ENCODE peak calls at places on chromosomes 5 and 9, in eight cellular contexts. One of them, this sample, is unnamed.
A peak's percentile ranks its signal among the peaks of the same experiment; 100 is the strongest.

GRCh38 chr9:135531096-135531495 is 9.9 kb downstream of the LCN1 start:
- DNase-seq in esophagus squamous epithelium: no peak
- DNase-seq in uterus: no peak
- DNase-seq in heart left ventricle: no peak
- DNase-seq in AG04450: no peak
- DNase-seq in tibial nerve: no peak
- DNase-seq in mammary epithelial cell: no peak
- DNase-seq in hepatocyte: no peak
- DNase-seq in this sample: peak; percentile 38

GRCh38 chr9:121692606-121693505 is 41.4 kb downstream of the DAB2IP start:
- DNase-seq in esophagus squamous epithelium: no peak
- DNase-seq in uterus: no peak
- DNase-seq in heart left ventricle: no peak
- DNase-seq in AG04450: no peak
- DNase-seq in tibial nerve: no peak
- DNase-seq in mammary epithelial cell: no peak
- DNase-seq in hepatocyte: peak; percentile 77
- DNase-seq in this sample: no peak

GRCh38 chr5:76608833-76609232 is 14.4 kb downstream of the F2RL2 start:
- DNase-seq in esophagus squamous epithelium: no peak
- DNase-seq in uterus: no peak
- DNase-seq in heart left ventricle: no peak
- DNase-seq in AG04450: peak; percentile 79
- DNase-seq in tibial nerve: no peak
- DNase-seq in mammary epithelial cell: no peak
- DNase-seq in hepatocyte: peak; percentile 37
- DNase-seq in this sample: no peak

GRCh38 chr9:115972362-115972761 is 181.2 kb upstream of the PAPPA start:
- DNase-seq in esophagus squamous epithelium: no peak
- DNase-seq in uterus: no peak
- DNase-seq in heart left ventricle: no peak
- DNase-seq in AG04450: no peak
- DNase-seq in tibial nerve: no peak
- DNase-seq in mammary epithelial cell: no peak
- DNase-seq in hepatocyte: no peak
- DNase-seq in this sample: no peak

GRCh38 chr5:123819401-123819800 is 307.4 kb downstream of the CSNK1G3 start:
- DNase-seq in esophagus squamous epithelium: no peak
- DNase-seq in uterus: no peak
- DNase-seq in heart left ventricle: no peak
- DNase-seq in AG04450: no peak
- DNase-seq in tibial nerve: no peak
- DNase-seq in mammary epithelial cell: no peak
- DNase-seq in hepatocyte: no peak
- DNase-seq in this sample: no peak

GRCh38 chr5:14204785-14205321 is 61.7 kb downstream of the TRIO start:
- DNase-seq in esophagus squamous epithelium: no peak
- DNase-seq in uterus: peak; percentile 61
- DNase-seq in heart left ventricle: peak; percentile 50
- DNase-seq in AG04450: no peak
- DNase-seq in tibial nerve: no peak
- DNase-seq in mammary epithelial cell: peak; percentile 68
- DNase-seq in hepatocyte: peak; percentile 70
- DNase-seq in this sample: peak; percentile 77

GRCh38 chr9:34603610-34604231 is 8.2 kb downstream of the RPP25L start:
- DNase-seq in esophagus squamous epithelium: no peak
- DNase-seq in uterus: peak; percentile 86
- DNase-seq in heart left ventricle: peak; percentile 78
- DNase-seq in AG04450: peak; percentile 29
- DNase-seq in tibial nerve: peak; percentile 78
- DNase-seq in mammary epithelial cell: peak; percentile 54
- DNase-seq in hepatocyte: peak; percentile 87
- DNase-seq in this sample: peak; percentile 85

GRCh38 chr5:35274839-35275509 is 44.7 kb upstream of the PRLR start:
- DNase-seq in esophagus squamous epithelium: no peak
- DNase-seq in uterus: no peak
- DNase-seq in heart left ventricle: no peak
- DNase-seq in AG04450: no peak
- DNase-seq in tibial nerve: no peak
- DNase-seq in mammary epithelial cell: no peak
- DNase-seq in hepatocyte: peak; percentile 8
- DNase-seq in this sample: no peak

GRCh38 chr5:54282876-54283275 is 27.5 kb downstream of the ARL15 start:
- DNase-seq in esophagus squamous epithelium: no peak
- DNase-seq in uterus: no peak
- DNase-seq in heart left ventricle: no peak
- DNase-seq in AG04450: no peak
- DNase-seq in tibial nerve: no peak
- DNase-seq in mammary epithelial cell: no peak
- DNase-seq in hepatocyte: no peak
- DNase-seq in this sample: no peak

GRCh38 chr5:165881259-165881658 is 2375.8 kb downstream of the MAT2B start:
- DNase-seq in esophagus squamous epithelium: no peak
- DNase-seq in uterus: no peak
- DNase-seq in heart left ventricle: no peak
- DNase-seq in AG04450: no peak
- DNase-seq in tibial nerve: no peak
- DNase-seq in mammary epithelial cell: no peak
- DNase-seq in hepatocyte: no peak
- DNase-seq in this sample: no peak

GRCh38 chr5:33936004-33936380 is 194 bp upstream of the RXFP3 start:
- DNase-seq in esophagus squamous epithelium: no peak
- DNase-seq in uterus: peak; percentile 32
- DNase-seq in heart left ventricle: peak; percentile 53
- DNase-seq in AG04450: peak; percentile 7
- DNase-seq in tibial nerve: peak; percentile 15
- DNase-seq in mammary epithelial cell: peak; percentile 57
- DNase-seq in hepatocyte: peak; percentile 86
- DNase-seq in this sample: peak; percentile 28

GRCh38 chr9:134564431-134565170 is 77.0 kb upstream of the COL5A1 start:
- DNase-seq in esophagus squamous epithelium: no peak
- DNase-seq in uterus: peak; percentile 2
- DNase-seq in heart left ventricle: no peak
- DNase-seq in AG04450: peak; percentile 62
- DNase-seq in tibial nerve: no peak
- DNase-seq in mammary epithelial cell: no peak
- DNase-seq in hepatocyte: peak; percentile 1
- DNase-seq in this sample: no peak

GRCh38 chr9:136899196-136899595 is 12.9 kb downstream of the TRAF2 start:
- DNase-seq in esophagus squamous epithelium: no peak
- DNase-seq in uterus: no peak
- DNase-seq in heart left ventricle: no peak
- DNase-seq in AG04450: no peak
- DNase-seq in tibial nerve: no peak
- DNase-seq in mammary epithelial cell: no peak
- DNase-seq in hepatocyte: no peak
- DNase-seq in this sample: no peak

GRCh38 chr5:122129332-122129731 is at the start of gene ZNF474:
- DNase-seq in esophagus squamous epithelium: no peak
- DNase-seq in uterus: peak; percentile 28
- DNase-seq in heart left ventricle: peak; percentile 27
- DNase-seq in AG04450: peak; percentile 89
- DNase-seq in tibial nerve: no peak
- DNase-seq in mammary epithelial cell: peak; percentile 97
- DNase-seq in hepatocyte: peak; percentile 85
- DNase-seq in this sample: peak; percentile 74

GRCh38 chr5:61290815-61291214 is 41.2 kb upstream of the ZSWIM6 start:
- DNase-seq in esophagus squamous epithelium: no peak
- DNase-seq in uterus: no peak
- DNase-seq in heart left ventricle: no peak
- DNase-seq in AG04450: no peak
- DNase-seq in tibial nerve: no peak
- DNase-seq in mammary epithelial cell: no peak
- DNase-seq in hepatocyte: no peak
- DNase-seq in this sample: no peak

GRCh38 chr9:132472199-132472598 is 62.2 kb downstream of the CFAP77 start:
- DNase-seq in esophagus squamous epithelium: no peak
- DNase-seq in uterus: no peak
- DNase-seq in heart left ventricle: no peak
- DNase-seq in AG04450: no peak
- DNase-seq in tibial nerve: no peak
- DNase-seq in mammary epithelial cell: no peak
- DNase-seq in hepatocyte: no peak
- DNase-seq in this sample: no peak

GRCh38 chr5:139741823-139742172 is 53.8 kb upstream of the PSD2 start:
- DNase-seq in esophagus squamous epithelium: no peak
- DNase-seq in uterus: no peak
- DNase-seq in heart left ventricle: no peak
- DNase-seq in AG04450: no peak
- DNase-seq in tibial nerve: no peak
- DNase-seq in mammary epithelial cell: no peak
- DNase-seq in hepatocyte: no peak
- DNase-seq in this sample: no peak

GRCh38 chr5:17907094-17907493 is 272.8 kb downstream of the TAF11L14 start:
- DNase-seq in esophagus squamous epithelium: no peak
- DNase-seq in uterus: no peak
- DNase-seq in heart left ventricle: no peak
- DNase-seq in AG04450: no peak
- DNase-seq in tibial nerve: no peak
- DNase-seq in mammary epithelial cell: no peak
- DNase-seq in hepatocyte: no peak
- DNase-seq in this sample: no peak

GRCh38 chr5:172374783-172375182 is 79.5 kb downstream of the SH3PXD2B start:
- DNase-seq in esophagus squamous epithelium: no peak
- DNase-seq in uterus: no peak
- DNase-seq in heart left ventricle: no peak
- DNase-seq in AG04450: no peak
- DNase-seq in tibial nerve: no peak
- DNase-seq in mammary epithelial cell: no peak
- DNase-seq in hepatocyte: no peak
- DNase-seq in this sample: no peak

GRCh38 chr5:126044111-126044668 is 379.0 kb upstream of the GRAMD2B start:
- DNase-seq in esophagus squamous epithelium: no peak
- DNase-seq in uterus: peak; percentile 43
- DNase-seq in heart left ventricle: peak; percentile 45
- DNase-seq in AG04450: peak; percentile 6
- DNase-seq in tibial nerve: no peak
- DNase-seq in mammary epithelial cell: peak; percentile 5
- DNase-seq in hepatocyte: peak; percentile 79
- DNase-seq in this sample: no peak

GRCh38 chr9:71895122-71895521 is 15.9 kb downstream of the ABHD17B start:
- DNase-seq in esophagus squamous epithelium: no peak
- DNase-seq in uterus: no peak
- DNase-seq in heart left ventricle: no peak
- DNase-seq in AG04450: no peak
- DNase-seq in tibial nerve: no peak
- DNase-seq in mammary epithelial cell: peak; percentile 58
- DNase-seq in hepatocyte: no peak
- DNase-seq in this sample: no peak

GRCh38 chr9:77759391-77759790 is 111.3 kb upstream of the GNA14 start:
- DNase-seq in esophagus squamous epithelium: no peak
- DNase-seq in uterus: no peak
- DNase-seq in heart left ventricle: no peak
- DNase-seq in AG04450: no peak
- DNase-seq in tibial nerve: no peak
- DNase-seq in mammary epithelial cell: no peak
- DNase-seq in hepatocyte: no peak
- DNase-seq in this sample: no peak

GRCh38 chr9:77753183-77753582 is 105.1 kb upstream of the GNA14 start:
- DNase-seq in esophagus squamous epithelium: no peak
- DNase-seq in uterus: no peak
- DNase-seq in heart left ventricle: no peak
- DNase-seq in AG04450: no peak
- DNase-seq in tibial nerve: no peak
- DNase-seq in mammary epithelial cell: no peak
- DNase-seq in hepatocyte: no peak
- DNase-seq in this sample: no peak

GRCh38 chr9:77752566-77752965 is 104.4 kb upstream of the GNA14 start:
- DNase-seq in esophagus squamous epithelium: no peak
- DNase-seq in uterus: no peak
- DNase-seq in heart left ventricle: no peak
- DNase-seq in AG04450: peak; percentile 83
- DNase-seq in tibial nerve: no peak
- DNase-seq in mammary epithelial cell: no peak
- DNase-seq in hepatocyte: no peak
- DNase-seq in this sample: no peak

GRCh38 chr9:77751341-77752091 is 103.4 kb upstream of the GNA14 start:
- DNase-seq in esophagus squamous epithelium: no peak
- DNase-seq in uterus: no peak
- DNase-seq in heart left ventricle: peak; percentile 30
- DNase-seq in AG04450: peak; percentile 26
- DNase-seq in tibial nerve: no peak
- DNase-seq in mammary epithelial cell: peak; percentile 23
- DNase-seq in hepatocyte: peak; percentile 79
- DNase-seq in this sample: no peak

GRCh38 chr9:77756449-77756848 is 108.3 kb upstream of the GNA14 start:
- DNase-seq in esophagus squamous epithelium: no peak
- DNase-seq in uterus: no peak
- DNase-seq in heart left ventricle: no peak
- DNase-seq in AG04450: no peak
- DNase-seq in tibial nerve: no peak
- DNase-seq in mammary epithelial cell: no peak
- DNase-seq in hepatocyte: no peak
- DNase-seq in this sample: no peak
- TF ChIP-seq CTCF in esophagus squamous epithelium: no peak
- TF ChIP-seq CTCF in uterus: no peak
- TF ChIP-seq CTCF in heart left ventricle: no peak
- TF ChIP-seq CTCF in AG04450: no peak
- TF ChIP-seq CTCF in tibial nerve: no peak
- TF ChIP-seq CTCF in mammary epithelial cell: no peak
- TF ChIP-seq CTCF in hepatocyte: no peak
- TF ChIP-seq CTCF in this sample: no peak

GRCh38 chr5:62312674-62313073 is 6.7 kb downstream of the KIF2A start:
- DNase-seq in esophagus squamous epithelium: no peak
- DNase-seq in uterus: no peak
- DNase-seq in heart left ventricle: no peak
- DNase-seq in AG04450: no peak
- DNase-seq in tibial nerve: no peak
- DNase-seq in mammary epithelial cell: no peak
- DNase-seq in hepatocyte: no peak
- DNase-seq in this sample: no peak
- H3K4me3 ChIP-seq in esophagus squamous epithelium: no peak overlapping the region
- H3K4me3 ChIP-seq in uterus: no peak overlapping the region
- H3K4me3 ChIP-seq in heart left ventricle: no peak overlapping the region
- H3K4me3 ChIP-seq in AG04450: no peak overlapping the region
- H3K4me3 ChIP-seq in tibial nerve: no peak overlapping the region
- H3K4me3 ChIP-seq in mammary epithelial cell: no peak overlapping the region
- H3K4me3 ChIP-seq in hepatocyte: no peak overlapping the region
- H3K4me3 ChIP-seq in this sample: no peak overlapping the region

GRCh38 chr5:56684159-56684558 is 131.2 kb upstream of the MAP3K1 start:
- DNase-seq in esophagus squamous epithelium: no peak
- DNase-seq in uterus: no peak
- DNase-seq in heart left ventricle: no peak
- DNase-seq in AG04450: no peak
- DNase-seq in tibial nerve: no peak
- DNase-seq in mammary epithelial cell: no peak
- DNase-seq in hepatocyte: no peak
- DNase-seq in this sample: no peak
- H3K27me3 ChIP-seq in esophagus squamous epithelium: no peaks in the 10 kb centered on the region
- H3K27me3 ChIP-seq in uterus: no peaks in the 10 kb centered on the region
- H3K27me3 ChIP-seq in heart left ventricle: no peaks in the 10 kb centered on the region
- H3K27me3 ChIP-seq in AG04450: peaks cover 8% of the 10 kb centered on the region
- H3K27me3 ChIP-seq in tibial nerve: no peaks in the 10 kb centered on the region
- H3K27me3 ChIP-seq in mammary epithelial cell: no peaks in the 10 kb centered on the region
- H3K27me3 ChIP-seq in hepatocyte: no peaks in the 10 kb centered on the region
- H3K27me3 ChIP-seq in this sample: no peaks in the 10 kb centered on the region

DNA sequence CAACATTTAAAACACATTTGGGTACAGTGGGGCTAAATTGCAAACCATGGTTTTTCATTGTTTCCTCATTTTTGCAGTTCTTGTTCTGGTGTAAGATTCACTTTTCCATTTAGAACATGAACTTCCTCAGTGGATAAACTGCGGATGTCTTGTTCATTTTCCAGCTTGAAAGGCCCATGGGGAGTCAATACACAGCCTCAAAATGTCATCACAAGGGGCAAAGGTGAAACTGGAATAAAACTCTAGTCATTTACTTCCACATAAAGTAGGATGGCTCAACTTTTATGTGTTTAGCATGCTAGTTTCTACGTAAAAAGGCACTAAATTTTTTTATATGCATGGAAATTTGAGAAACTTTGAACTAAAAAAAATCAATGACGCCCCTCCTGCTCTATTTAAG is 718.8 kb downstream of the TLR4 start:
- DNase-seq in esophagus squamous epithelium: no peak
- DNase-seq in uterus: no peak
- DNase-seq in heart left ventricle: no peak
- DNase-seq in AG04450: no peak
- DNase-seq in tibial nerve: no peak
- DNase-seq in mammary epithelial cell: no peak
- DNase-seq in hepatocyte: no peak
- DNase-seq in this sample: no peak
- TF ChIP-seq CTCF in esophagus squamous epithelium: no peak
- TF ChIP-seq CTCF in uterus: no peak
- TF ChIP-seq CTCF in heart left ventricle: no peak
- TF ChIP-seq CTCF in AG04450: no peak
- TF ChIP-seq CTCF in tibial nerve: no peak
- TF ChIP-seq CTCF in mammary epithelial cell: no peak
- TF ChIP-seq CTCF in hepatocyte: no peak
- TF ChIP-seq CTCF in this sample: no peak

This sample was measured in tibial artery.